ENCODE peak calls at places on chromosomes 11 and 22, in five cellular contexts. M is SK-N-SH, D is PC-3, Y is neural progenitor cell, R is OCI-LY7. K is an unnamed sample.

GRCh38 chr11:2534131-2534956 is 89.5 kb downstream of the KCNQ1 start:
- DNase-seq in M (no peak), R (no peak), Y (no peak), D (peak), K (no peak)

GRCh38 chr11:12762283-12762682 is 88.1 kb downstream of the TEAD1 start:
- DNase-seq in D (no peak), M (no peak), Y (no peak), R (no peak), K (no peak)

GRCh38 chr22:46551321-46551720 is 13.9 kb upstream of the CELSR1 start:
- DNase-seq in M (no peak), Y (no peak), D (no peak), R (no peak), K (no peak)

GRCh38 chr11:117097567-117098268 is 510 bp downstream of the SIK3 start:
- DNase-seq in D (peak), M (peak), R (peak), Y (peak), K (peak)

GRCh38 chr22:24434472-24435322 is 7.3 kb downstream of the ADORA2A start:
- DNase-seq in D (no peak), R (peak), Y (no peak), M (peak), K (peak)

GRCh38 chr11:68064876-68065275 is 26.1 kb downstream of the TCIRG1 start:
- DNase-seq in Y (no peak), R (no peak), M (no peak), D (no peak), K (no peak)

GRCh38 chr22:35315141-35315854 is 15.6 kb downstream of the TOM1 start:
- DNase-seq in Y (no peak), D (no peak), M (no peak), R (no peak), K (no peak)

GRCh38 chr22:35835267-35835997 is 117.8 kb downstream of the APOL5 start:
- DNase-seq in R (no peak), M (no peak), Y (no peak), D (peak), K (no peak)

GRCh38 chr22:25350551-25350971 is 131.1 kb downstream of the CRYBB2 start:
- DNase-seq in Y (no peak), R (no peak), M (no peak), D (no peak), K (no peak)

GRCh38 chr11:67301951-67302516 is 1.3 kb upstream of the SSH3 start:
- DNase-seq in Y (peak), D (peak), R (no peak), M (no peak), K (no peak)

GRCh38 chr11:15941206-15941770 is 415.1 kb downstream of the SOX6 start:
- DNase-seq in M (peak), D (no peak), R (no peak), Y (peak), K (no peak)

GRCh38 chr11:94790771-94791180 is 22.6 kb downstream of the AMOTL1 start:
- DNase-seq in M (no peak), D (peak), Y (no peak), R (no peak), K (no peak)

GRCh38 chr11:117392001-117392690 is 64.5 kb downstream of the CEP164 start:
- DNase-seq in M (no peak), R (no peak), D (no peak), Y (no peak), K (no peak)

GRCh38 chr11:22670803-22671202 is 4.4 kb downstream of the GAS2 start:
- DNase-seq in M (no peak), D (peak), Y (no peak), R (no peak), K (peak)
- TF ChIP-seq CTCF in M (peak), D (peak), Y (peak), R (peak), K (peak)

GRCh38 chr11:1307163-1307870 is 2.1 kb downstream of the TOLLIP start:
- DNase-seq in D (no peak), R (no peak), Y (no peak), M (no peak), K (no peak)
- TF ChIP-seq EZH2phosphoT487 in D (no peak), R (no peak), Y (no peak), M (no peak), K (no peak)

GRCh38 chr11:9639985-9640384 is 23.9 kb upstream of the SWAP70 start:
- DNase-seq in M (no peak), Y (no peak), R (peak), D (no peak), K (no peak)
- H3K4me3 ChIP-seq in M (no peak), Y (no peak), R (no peak), D (no peak), K (no peak)

DNA sequence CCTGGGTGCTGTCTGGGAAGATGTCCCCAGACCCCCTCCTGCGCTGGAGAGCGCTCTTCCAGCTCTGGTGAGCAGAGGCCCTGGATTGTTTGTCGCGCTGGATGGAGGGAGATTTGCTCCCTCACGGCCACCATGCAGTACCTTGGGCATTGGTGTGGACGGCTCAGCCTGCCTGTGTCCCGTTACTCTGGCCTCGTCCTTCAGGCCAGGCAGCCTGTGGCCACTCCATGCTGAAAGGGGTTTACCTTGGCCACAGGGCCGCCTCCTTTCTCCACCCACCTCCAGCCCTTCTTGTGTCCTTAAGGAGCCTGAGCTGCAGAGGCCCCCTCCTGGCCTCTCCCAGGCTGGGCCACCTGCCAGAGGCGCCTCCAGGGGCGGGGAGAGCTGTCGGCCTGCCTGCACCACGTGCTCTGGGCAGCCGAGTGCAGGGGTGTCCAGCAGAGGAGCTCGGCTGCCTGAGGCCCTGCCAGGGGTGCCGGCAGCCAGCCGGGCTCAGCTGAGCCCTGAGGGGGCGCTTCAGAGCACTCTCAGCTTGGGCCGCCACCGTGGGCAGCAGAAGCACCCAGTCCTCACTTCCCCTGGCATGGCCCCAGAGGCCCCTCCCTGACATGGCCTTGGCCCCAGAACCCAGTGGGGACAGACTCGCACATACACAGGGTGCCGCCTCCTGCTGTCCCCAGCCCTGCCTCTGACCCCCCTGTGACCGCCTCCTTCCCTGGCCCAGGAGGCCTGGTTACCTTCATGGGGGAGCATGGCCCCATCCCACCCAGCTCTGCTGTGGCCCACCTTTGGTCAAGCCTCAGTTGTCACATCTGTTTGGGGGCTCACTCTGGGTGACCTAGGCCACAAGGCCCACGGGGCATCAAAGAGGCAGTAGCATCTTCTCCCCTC is 3.4 kb downstream of the CCND1 start:
- DNase-seq in Y (no peak), R (no peak), M (peak), D (peak), K (no peak)
- TF ChIP-seq CTCF in Y (no peak), R (peak), M (peak), D (peak), K (no peak)

DNA sequence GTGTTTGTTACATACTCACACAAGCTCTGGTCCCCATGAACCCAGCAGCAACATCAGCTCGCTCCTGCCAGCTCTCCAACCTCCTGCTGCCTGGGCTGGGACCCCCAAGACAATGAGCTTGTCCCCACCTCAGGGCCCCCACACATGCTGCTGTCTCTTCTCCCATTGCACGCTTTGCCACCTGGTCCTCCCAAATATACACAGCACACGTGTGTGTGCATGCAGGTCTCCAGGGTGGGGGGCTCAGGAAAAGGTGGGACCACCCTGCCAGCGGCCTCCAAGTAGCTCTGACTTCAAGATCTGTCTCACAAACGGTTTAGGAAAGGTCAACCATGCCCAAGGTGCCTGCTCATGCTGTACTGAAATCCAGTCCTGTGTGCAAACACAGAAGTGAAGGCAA is 68.1 kb upstream of the CCND1 start:
- DNase-seq in Y (no peak), D (no peak), M (no peak), R (no peak), K (no peak)
- TF ChIP-seq EZH2phosphoT487 in Y (no peak), D (no peak), M (no peak), R (no peak), K (no peak)

GRCh38 chr11:122100222-122101080 is 15.6 kb downstream of the BLID start:
- DNase-seq in R (no peak), Y (peak), D (no peak), M (peak), K (no peak)
- H3K4me3 ChIP-seq in R (no peak), Y (peak), D (peak), M (peak), K (no peak)

GRCh38 chr11:78417175-78417887 is at the start of gene GAB2:
- DNase-seq in R (no peak), M (no peak), Y (no peak), D (peak), K (peak)

GRCh38 chr11:78416285-78417174 is 1.1 kb downstream of the GAB2 start:
- DNase-seq in Y (peak), R (peak), D (peak), M (peak), K (peak)

GRCh38 chr11:78419327-78419726 is 1.7 kb upstream of the GAB2 start:
- DNase-seq in R (no peak), Y (no peak), D (peak), M (no peak), K (no peak)

GRCh38 chr11:78418584-78419211 is 1.1 kb upstream of the GAB2 start:
- DNase-seq in R (no peak), Y (no peak), M (no peak), D (no peak), K (no peak)

DNA sequence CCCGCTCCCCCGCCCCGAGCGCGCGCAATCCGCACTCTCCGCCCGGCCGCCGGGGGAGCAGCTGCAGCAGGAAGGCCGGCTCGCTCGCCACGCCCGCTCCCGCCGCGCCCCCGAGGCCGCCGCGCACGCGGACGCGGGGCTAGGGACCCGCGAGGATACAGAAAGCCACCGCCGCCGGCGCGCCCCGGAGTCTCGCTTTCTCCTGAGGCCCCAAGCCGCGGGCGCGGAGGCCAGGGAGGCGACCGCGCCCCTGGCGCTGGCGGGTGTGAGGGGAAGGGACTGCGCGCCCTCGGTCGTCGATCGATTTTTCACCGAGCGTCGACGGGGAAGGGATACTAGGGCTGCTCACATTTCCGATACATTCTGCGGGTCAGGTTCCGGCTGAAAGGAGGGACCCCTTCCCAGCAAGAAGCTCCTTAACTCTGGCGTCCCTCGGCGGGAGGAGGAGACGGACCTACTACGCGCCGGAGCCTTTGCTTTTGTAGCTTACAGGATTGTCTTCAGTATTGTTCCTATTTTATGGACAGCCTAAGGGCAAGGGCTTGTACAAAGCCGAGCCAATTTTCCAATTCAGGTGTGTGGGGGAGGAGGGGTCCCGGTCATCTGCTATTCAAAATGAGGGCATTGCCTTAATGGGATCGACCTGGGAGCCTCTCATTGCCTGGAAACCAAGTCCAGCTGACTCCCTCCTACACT is 416 bp upstream of the GAB2 start:
- DNase-seq in M (peak), Y (peak), R (peak), D (peak), K (peak)
- TF ChIP-seq CTCF in M (no peak), Y (peak), R (no peak), D (no peak), K (no peak)

GRCh38 chr11:34364102-34364501 is 6.3 kb upstream of the ABTB2 start:
- DNase-seq in Y (no peak), R (no peak), D (no peak), M (no peak), K (no peak)
- TF ChIP-seq EZH2phosphoT487 in Y (no peak), R (no peak), D (no peak), M (no peak), K (no peak)

GRCh38 chr11:64396079-64396591 is 37.2 kb downstream of the RPS6KA4 start:
- DNase-seq in R (no peak), Y (peak), M (no peak), D (no peak), K (no peak)
- H3K4me3 ChIP-seq in R (no peak), Y (peak), M (no peak), D (no peak), K (no peak)